ENCODE peak calls at places on chromosomes 5 and 9, in four cellular contexts. One of them, this sample, is unnamed.
A peak's percentile ranks its signal among the peaks of the same experiment; 100 is the strongest.

GRCh38 chr9:120014751-120015235 is 565.2 kb downstream of the CDK5RAP2 start:
- DNase-seq in COR-L47: no peak
- DNase-seq in caudate nucleus: no peak
- DNase-seq in AG08396: no peak
- DNase-seq in this sample: no peak

GRCh38 chr5:173396311-173396993 is 68.2 kb upstream of the STC2 start:
- DNase-seq in COR-L47: no peak
- DNase-seq in caudate nucleus: no peak
- DNase-seq in AG08396: no peak
- DNase-seq in this sample: no peak

GRCh38 chr5:74889523-74890105 is 23.4 kb upstream of the FAM169A start:
- DNase-seq in COR-L47: no peak
- DNase-seq in caudate nucleus: no peak
- DNase-seq in AG08396: no peak
- DNase-seq in this sample: no peak

GRCh38 chr5:116320486-116320885 is 235.7 kb downstream of the COMMD10 start:
- DNase-seq in COR-L47: no peak
- DNase-seq in caudate nucleus: no peak
- DNase-seq in AG08396: no peak
- DNase-seq in this sample: no peak

GRCh38 chr9:31807574-31808256 is 576.7 kb upstream of the ACO1 start:
- DNase-seq in COR-L47: no peak
- DNase-seq in caudate nucleus: no peak
- DNase-seq in AG08396: no peak
- DNase-seq in this sample: no peak

GRCh38 chr9:116437411-116438370 is 249.4 kb upstream of the TRIM32 start:
- DNase-seq in COR-L47: no peak
- DNase-seq in caudate nucleus: no peak
- DNase-seq in AG08396: no peak
- DNase-seq in this sample: no peak

GRCh38 chr9:70013598-70014196 is 30.0 kb upstream of the MAMDC2 start:
- DNase-seq in COR-L47: peak; percentile 32
- DNase-seq in caudate nucleus: no peak
- DNase-seq in AG08396: no peak
- DNase-seq in this sample: no peak

GRCh38 chr9:3848445-3849114 is 322.8 kb upstream of the RFX3 start:
- DNase-seq in COR-L47: no peak
- DNase-seq in caudate nucleus: no peak
- DNase-seq in AG08396: no peak
- DNase-seq in this sample: no peak

GRCh38 chr5:10863763-10864383 is 102.8 kb upstream of the DAP start:
- DNase-seq in COR-L47: peak; percentile 40
- DNase-seq in caudate nucleus: peak; percentile 20
- DNase-seq in AG08396: peak; percentile 65
- DNase-seq in this sample: peak; percentile 47

GRCh38 chr9:34197280-34197679 is 18.4 kb downstream of the UBAP1 start:
- DNase-seq in COR-L47: no peak
- DNase-seq in caudate nucleus: no peak
- DNase-seq in AG08396: no peak
- DNase-seq in this sample: no peak

GRCh38 chr9:93911136-93911745 is 43.9 kb downstream of the BARX1 start:
- DNase-seq in COR-L47: no peak
- DNase-seq in caudate nucleus: no peak
- DNase-seq in AG08396: no peak
- DNase-seq in this sample: no peak

GRCh38 chr5:57216714-57217113 is 42.9 kb downstream of the GPBP1 start:
- DNase-seq in COR-L47: no peak
- DNase-seq in caudate nucleus: no peak
- DNase-seq in AG08396: no peak
- DNase-seq in this sample: no peak

GRCh38 chr5:37836173-37837100 is 3.4 kb downstream of the GDNF start:
- DNase-seq in COR-L47: no peak
- DNase-seq in caudate nucleus: peak; percentile 18
- DNase-seq in AG08396: peak; percentile 73
- DNase-seq in this sample: peak; percentile 62

GRCh38 chr9:133166392-133166791 is 2.7 kb upstream of the GBGT1 start:
- DNase-seq in COR-L47: no peak
- DNase-seq in caudate nucleus: no peak
- DNase-seq in AG08396: no peak
- DNase-seq in this sample: no peak

GRCh38 chr5:68771221-68771620 is 322.6 kb upstream of the SLC30A5 start:
- DNase-seq in COR-L47: peak; percentile 42
- DNase-seq in caudate nucleus: no peak
- DNase-seq in AG08396: no peak
- DNase-seq in this sample: no peak

GRCh38 chr5:27702339-27702820 is 664.0 kb upstream of the CDH9 start:
- DNase-seq in COR-L47: no peak
- DNase-seq in caudate nucleus: no peak
- DNase-seq in AG08396: no peak
- DNase-seq in this sample: no peak

GRCh38 chr9:4287886-4288588 is 11.8 kb downstream of the GLIS3 start:
- DNase-seq in COR-L47: no peak
- DNase-seq in caudate nucleus: no peak
- DNase-seq in AG08396: no peak
- DNase-seq in this sample: no peak